ENCODE peak calls at places on chromosomes 3 and 15, in four cellular contexts. L is stomach, I is right cardiac atrium, V is heart right ventricle. A is an unnamed sample. For H3K9me3, the result is how much of the 10 kb centered on the place peaks cover.

GRCh38 chr15:74817370-74817737 is 4.7 kb downstream of the LMAN1L start:
- DNase-seq in L (no peak), I (peak), V (peak), A (peak)

GRCh38 chr15:63601727-63602185 is 4.6 kb downstream of the FBXL22 start:
- DNase-seq in L (no peak), I (peak), V (no peak), A (no peak)

GRCh38 chr3:156307704-156308103 is 187.3 kb downstream of the KCNAB1 start:
- DNase-seq in L (peak), I (peak), V (peak), A (peak)

GRCh38 chr3:107431048-107431297 is 53.7 kb downstream of the CCDC54 start:
- DNase-seq in L (no peak), I (no peak), V (no peak), A (no peak)

GRCh38 chr3:129409541-129409940 is 18.9 kb downstream of the EFCAB12 start:
- DNase-seq in L (no peak), I (no peak), V (no peak), A (no peak)

GRCh38 chr15:68729789-68730201 is 90.9 kb downstream of the ANP32A start:
- DNase-seq in L (no peak), I (no peak), V (peak), A (no peak)

GRCh38 chr3:25781145-25781757 is 2.0 kb downstream of the NGLY1 start:
- DNase-seq in L (no peak), I (no peak), V (no peak), A (no peak)

GRCh38 chr3:112093180-112093522 is 7.0 kb downstream of the C3orf52 start:
- DNase-seq in L (no peak), I (no peak), V (no peak), A (no peak)

GRCh38 chr3:107892960-107893359 is 197.9 kb downstream of the CD47 start:
- DNase-seq in L (no peak), I (no peak), V (no peak), A (no peak)

GRCh38 chr3:17386432-17386831 is 356.0 kb downstream of the TBC1D5 start:
- DNase-seq in L (no peak), I (no peak), V (no peak), A (no peak)

GRCh38 chr3:98343647-98344507 is 9.8 kb upstream of the OR5K4 start:
- DNase-seq in L (no peak), I (no peak), V (no peak), A (no peak)

GRCh38 chr3:77939726-77940125 is 899.8 kb downstream of the ROBO2 start:
- DNase-seq in L (no peak), I (no peak), V (no peak), A (no peak)

GRCh38 chr15:29785068-29785467 is 37.2 kb downstream of the TJP1 start:
- DNase-seq in L (no peak), I (no peak), V (no peak), A (no peak)

GRCh38 chr15:26844901-26845300 is 22.0 kb upstream of the GABRA5 start:
- DNase-seq in L (no peak), I (no peak), V (no peak), A (no peak)

GRCh38 chr3:54955496-54955895 is 27.6 kb upstream of the LRTM1 start:
- DNase-seq in L (no peak), I (no peak), V (no peak), A (no peak)

GRCh38 chr15:26115229-26115943 is 252.3 kb upstream of the ATP10A start:
- DNase-seq in L (no peak), I (no peak), V (no peak), A (no peak)

GRCh38 chr3:188685789-188686188 is 486.0 kb upstream of the TPRG1 start:
- DNase-seq in L (no peak), I (no peak), V (no peak), A (no peak)

GRCh38 chr3:188686319-188686718 is 485.5 kb upstream of the TPRG1 start:
- DNase-seq in L (no peak), I (no peak), V (no peak), A (no peak)

GRCh38 chr3:188689101-188689574 is 482.6 kb upstream of the TPRG1 start:
- DNase-seq in L (no peak), I (peak), V (no peak), A (no peak)

GRCh38 chr3:188690076-188690475 is 481.7 kb upstream of the TPRG1 start:
- DNase-seq in L (no peak), I (no peak), V (no peak), A (no peak)

DNA sequence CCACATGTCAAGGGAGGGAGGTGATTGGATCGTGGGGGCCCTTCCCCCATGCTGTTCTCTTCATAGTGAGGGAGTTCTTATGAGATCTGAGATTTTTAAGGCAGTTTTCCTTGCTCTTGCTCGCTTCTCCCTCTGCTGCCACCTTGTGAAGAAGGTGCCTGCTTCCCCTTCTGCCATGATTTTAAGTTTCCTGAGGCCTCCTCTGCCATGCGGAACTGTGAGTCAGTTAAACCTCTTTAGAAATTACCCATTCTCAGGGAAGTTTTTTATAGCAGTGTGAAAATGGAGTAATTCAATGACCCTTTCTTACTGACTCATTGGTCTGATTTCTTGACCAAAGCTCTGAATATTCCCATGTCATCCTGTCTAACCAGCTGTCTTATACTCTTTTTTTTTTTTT is 484.4 kb upstream of the TPRG1 start:
- DNase-seq in L (no peak), I (no peak), V (no peak), A (no peak)
- H3K27ac ChIP-seq in L (peak), I (no peak), V (no peak), A (no peak)

DNA sequence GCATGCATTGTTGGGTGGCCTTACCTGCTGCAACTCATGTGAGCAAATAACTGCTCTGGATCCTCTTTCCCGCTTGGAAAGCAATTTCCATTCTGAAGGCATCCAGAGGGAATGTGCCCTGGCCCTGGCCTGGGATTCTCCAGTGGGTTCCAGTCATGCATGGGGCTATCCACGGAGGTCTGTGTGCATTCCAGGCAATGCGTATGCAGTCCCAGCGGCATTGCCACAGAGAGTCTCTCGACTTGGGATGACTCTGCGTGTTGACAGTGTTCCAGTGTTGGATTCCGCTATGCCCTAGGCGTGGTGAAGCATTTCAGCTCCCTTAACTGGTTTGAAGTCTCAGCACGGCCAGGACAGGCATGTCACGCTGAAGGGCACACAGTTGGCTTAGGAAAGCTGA is 113.9 kb downstream of the SNRPN start:
- DNase-seq in L (no peak), I (no peak), V (no peak), A (no peak)
- H3K9me3 ChIP-seq in L (half or more), I (half or more), V (half or more), A (half or more)

DNA sequence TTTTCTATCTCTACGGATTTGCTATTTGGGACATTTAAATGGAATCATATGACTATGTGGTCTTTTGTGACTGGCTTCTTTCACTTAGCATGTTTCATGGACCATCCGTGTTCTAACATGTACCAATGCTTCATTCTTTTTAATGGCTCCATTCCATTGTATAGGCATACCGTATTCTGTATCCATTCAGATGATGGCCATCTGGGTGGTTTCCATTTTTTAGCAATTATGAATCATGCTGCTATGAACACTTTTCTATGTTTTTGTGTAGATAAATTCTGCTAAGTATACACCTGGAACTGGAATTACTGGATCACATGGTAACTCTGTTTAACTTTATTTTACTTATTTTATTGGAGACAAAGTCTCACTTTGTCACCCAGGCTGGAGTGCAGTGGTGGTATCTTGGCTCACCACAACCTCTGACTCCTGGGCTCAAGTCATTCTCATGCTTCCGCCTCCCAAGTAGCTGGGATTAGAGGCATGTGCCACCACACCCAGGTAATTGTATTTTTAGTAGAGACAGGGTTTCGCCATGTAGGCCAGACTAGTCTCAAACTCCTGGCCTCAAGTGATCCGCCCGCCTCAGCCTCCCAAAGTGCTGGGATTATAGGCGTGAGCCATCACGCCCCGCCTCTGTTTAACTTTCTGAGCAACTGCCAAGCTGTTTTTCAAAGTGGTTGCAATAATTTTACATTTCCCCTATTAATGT is 13.4 kb downstream of the UBP1 start:
- DNase-seq in L (no peak), I (no peak), V (no peak), A (no peak)
- H3K27ac ChIP-seq in L (no peak), I (no peak), V (no peak), A (no peak)

GRCh38 chr15:43189296-43189695 is 4.1 kb downstream of the CCNDBP1 start:
- DNase-seq in L (no peak), I (no peak), V (no peak), A (no peak)
- H3K9me3 ChIP-seq in L (under half), I (under half), V (under half), A (under half)

GRCh38 chr3:172298247-172298646 is 150.0 kb downstream of the GHSR start:
- DNase-seq in L (no peak), I (no peak), V (no peak), A (no peak)
- H3K27ac ChIP-seq in L (no peak), I (no peak), V (no peak), A (no peak)

GRCh38 chr3:44721231-44722102 is 8.0 kb upstream of the ZNF501 start:
- DNase-seq in L (no peak), I (no peak), V (no peak), A (no peak)
- H3K9me3 ChIP-seq in L (half or more), I (under half), V (half or more), A (under half)

GRCh38 chr15:73750951-73751350 is 2.2 kb downstream of the INSYN1 start:
- DNase-seq in L (no peak), I (peak), V (no peak), A (no peak)
- H3K27ac ChIP-seq in L (no peak), I (no peak), V (no peak), A (no peak)